ENCODE peak calls at places on chromosomes 6 and 20, in seven cellular contexts. L, I, E, P, N, A and O are unnamed samples.

GRCh38 chr6:21325201-21325856 is 268.2 kb upstream of the SOX4 start:
- DNase-seq in L (no peak), I (no peak), E (no peak), P (no peak), N (no peak), A (no peak), O (peak; percentile 57)

GRCh38 chr20:38863024-38863851 is 57.7 kb downstream of the PPP1R16B start:
- DNase-seq in L (no peak), I (no peak), E (peak; percentile 34), P (no peak), N (no peak), A (no peak), O (no peak)

GRCh38 chr20:38601216-38602184 is at the start of gene ARHGAP40:
- DNase-seq in L (no peak), I (no peak), E (no peak), P (no peak), N (peak; percentile 14), A (peak; percentile 63), O (peak; percentile 66)

GRCh38 chr6:105326838-105327745 is 75.8 kb downstream of the PREP start:
- DNase-seq in L (peak; percentile 64), I (no peak), E (no peak), P (peak; percentile 55), N (peak; percentile 76), A (no peak), O (peak; percentile 79)

GRCh38 chr20:46699651-46700359 is 9.6 kb upstream of the SLC2A10 start:
- DNase-seq in L (peak; percentile 41), I (no peak), E (no peak), P (no peak), N (peak; percentile 58), A (no peak), O (peak; percentile 58)

GRCh38 chr20:14178952-14179351 is 158.5 kb downstream of the FLRT3 start:
- DNase-seq in L (no peak), I (no peak), E (no peak), P (no peak), N (peak; percentile 16), A (no peak), O (peak; percentile 15)

GRCh38 chr6:148617522-148617921 is 129.3 kb upstream of the UST start:
- DNase-seq in L (peak; percentile 25), I (no peak), E (no peak), P (no peak), N (peak; percentile 58), A (no peak), O (no peak)

GRCh38 chr6:104604643-104605042 is 255.1 kb downstream of the HACE1 start:
- DNase-seq in L (no peak), I (no peak), E (no peak), P (no peak), N (peak; percentile 5), A (no peak), O (no peak)

GRCh38 chr6:99979953-99980352 is 14.1 kb downstream of the MCHR2 start:
- DNase-seq in L (no peak), I (no peak), E (no peak), P (no peak), N (no peak), A (no peak), O (no peak)

GRCh38 chr6:127117979-127118504 is 429 bp upstream of the RSPO3 start:
- DNase-seq in L (no peak), I (no peak), E (no peak), P (peak; percentile 14), N (no peak), A (peak; percentile 30), O (no peak)

GRCh38 chr20:57037689-57038088 is 228.8 kb downstream of the BMP7 start:
- DNase-seq in L (no peak), I (no peak), E (no peak), P (no peak), N (no peak), A (no peak), O (no peak)

GRCh38 chr6:38612386-38612965 is 27.3 kb downstream of the BTBD9 start:
- DNase-seq in L (no peak), I (peak; percentile 40), E (no peak), P (peak; percentile 33), N (peak; percentile 78), A (no peak), O (peak; percentile 38)

GRCh38 chr20:10984294-10984693 is 310.5 kb upstream of the JAG1 start:
- DNase-seq in L (no peak), I (no peak), E (no peak), P (no peak), N (no peak), A (no peak), O (no peak)

GRCh38 chr6:147077251-147077650 is 127.0 kb upstream of the STXBP5 start:
- DNase-seq in L (no peak), I (no peak), E (no peak), P (no peak), N (no peak), A (peak; percentile 80), O (no peak)

GRCh38 chr6:161498359-161498758 is 224.5 kb upstream of the AGPAT4 start:
- DNase-seq in L (peak; percentile 13), I (peak; percentile 20), E (no peak), P (peak; percentile 38), N (peak; percentile 78), A (no peak), O (peak; percentile 75)

GRCh38 chr6:5050009-5050408 is 35.1 kb upstream of the PPP1R3G start:
- DNase-seq in L (no peak), I (no peak), E (no peak), P (no peak), N (no peak), A (no peak), O (no peak)

GRCh38 chr6:5045417-5045816 is 39.7 kb upstream of the PPP1R3G start:
- DNase-seq in L (no peak), I (no peak), E (no peak), P (no peak), N (no peak), A (no peak), O (no peak)

GRCh38 chr6:5041955-5042354 is 38.1 kb upstream of the RPP40 start:
- DNase-seq in L (no peak), I (no peak), E (no peak), P (no peak), N (no peak), A (no peak), O (no peak)

GRCh38 chr6:5042436-5042835 is 38.6 kb upstream of the RPP40 start:
- DNase-seq in L (no peak), I (no peak), E (no peak), P (no peak), N (no peak), A (no peak), O (no peak)

GRCh38 chr6:5044866-5045265 is 40.3 kb upstream of the PPP1R3G start:
- DNase-seq in L (no peak), I (no peak), E (no peak), P (no peak), N (no peak), A (no peak), O (no peak)
- TF ChIP-seq CTCF in L (no peak), I (no peak), E (no peak), P (no peak), N (no peak), A (no peak), O (no peak)

DNA sequence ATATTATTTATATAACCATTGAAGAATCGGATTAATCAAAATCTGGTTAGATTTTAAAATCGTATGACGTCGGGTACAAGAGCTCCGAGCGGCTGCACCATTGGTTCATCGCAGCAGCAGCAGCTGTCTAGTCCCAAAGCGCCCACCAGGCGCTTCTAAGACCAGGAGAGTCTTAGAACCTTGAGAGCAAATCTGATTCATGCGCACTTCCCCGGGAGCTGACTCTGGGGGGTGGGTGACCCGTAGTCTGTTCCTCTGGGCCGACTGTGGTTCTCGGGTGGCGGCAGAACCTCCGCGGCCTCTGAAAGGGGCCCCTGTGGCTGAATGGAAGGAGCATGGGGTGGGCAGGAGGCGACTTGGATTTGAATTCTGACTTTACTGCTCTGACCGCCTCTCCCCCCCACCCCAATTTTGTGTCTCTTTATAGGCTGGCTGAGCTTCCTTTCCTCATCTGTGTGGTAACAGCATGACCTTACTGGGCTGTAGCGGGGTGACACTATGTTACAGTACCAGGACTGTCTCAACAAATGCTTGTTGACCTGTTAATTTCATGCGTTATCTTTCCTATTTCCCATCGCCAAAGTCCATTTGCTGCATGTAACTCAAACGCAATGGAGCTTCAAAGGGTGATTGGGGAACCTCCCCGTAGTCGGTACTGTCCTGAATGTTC is 119.7 kb downstream of the RTN4IP1 start:
- DNase-seq in L (peak; percentile 29), I (no peak), E (no peak), P (peak; percentile 55), N (peak; percentile 60), A (no peak), O (no peak)
- TF ChIP-seq CTCF in L (peak; percentile 71), I (no peak), E (no peak), P (peak; percentile 39), N (peak; percentile 9), A (no peak), O (no peak)

DNA sequence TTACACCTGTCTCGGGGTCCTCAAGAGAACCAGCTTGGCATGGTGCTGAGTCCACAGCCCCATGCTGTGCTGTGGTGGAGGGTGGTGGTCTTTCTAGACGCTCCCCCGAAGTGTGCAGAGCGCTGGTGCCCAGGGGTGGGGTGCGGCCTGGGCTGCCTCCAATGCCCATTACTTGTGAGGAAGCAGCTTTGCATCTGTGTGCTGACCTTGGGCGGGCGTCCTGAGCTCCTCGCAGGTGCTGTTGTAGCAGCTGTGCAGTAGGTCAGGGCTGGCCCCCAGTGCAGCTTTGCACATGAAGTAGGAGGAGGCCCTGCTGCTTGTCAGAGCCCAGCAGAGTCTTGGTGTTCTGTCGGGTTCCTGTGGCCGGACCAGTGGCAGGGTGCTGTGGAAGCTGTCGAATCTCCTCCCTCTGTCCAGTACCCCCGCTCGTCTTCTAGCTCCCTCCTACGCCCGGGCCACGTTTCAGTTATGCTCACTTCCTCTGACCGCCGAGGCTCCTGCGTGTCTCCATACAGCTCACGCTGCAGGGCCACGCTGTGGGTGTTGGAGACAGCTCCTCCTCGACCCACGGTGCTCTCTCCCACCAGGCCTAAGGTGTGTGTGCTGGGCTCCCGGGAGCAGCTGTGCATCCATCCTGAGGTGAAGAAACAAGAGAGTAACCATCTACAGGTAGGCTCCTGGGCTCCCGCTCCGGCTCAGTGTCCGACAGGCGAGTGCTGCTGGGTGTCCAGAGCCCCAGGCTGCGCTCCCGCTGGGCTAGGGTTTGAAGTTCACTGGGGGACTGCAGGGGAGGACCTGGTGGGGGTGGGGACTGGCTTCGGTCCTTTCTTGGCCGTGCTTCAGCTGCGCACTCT is 4.1 kb downstream of the RTEL1 start:
- DNase-seq in L (no peak), I (no peak), E (no peak), P (no peak), N (no peak), A (no peak), O (no peak)
- TF ChIP-seq CTCF in L (no peak), I (no peak), E (no peak), P (no peak), N (no peak), A (no peak), O (no peak)

GRCh38 chr20:25571240-25571639 is 14.1 kb downstream of the NINL start:
- DNase-seq in L (no peak), I (no peak), E (no peak), P (no peak), N (no peak), A (no peak), O (no peak)

GRCh38 chr20:25573288-25574251 is 11.8 kb downstream of the NINL start:
- DNase-seq in L (peak; percentile 37), I (no peak), E (no peak), P (peak; percentile 88), N (peak; percentile 67), A (no peak), O (no peak)

GRCh38 chr20:25571817-25572216 is 13.5 kb downstream of the NINL start:
- DNase-seq in L (no peak), I (no peak), E (no peak), P (no peak), N (no peak), A (no peak), O (no peak)

GRCh38 chr20:25576783-25577530 is 8.4 kb downstream of the NINL start:
- DNase-seq in L (no peak), I (no peak), E (no peak), P (no peak), N (no peak), A (no peak), O (no peak)

GRCh38 chr20:25574411-25574810 is 10.9 kb downstream of the NINL start:
- DNase-seq in L (no peak), I (no peak), E (no peak), P (peak; percentile 41), N (peak; percentile 59), A (no peak), O (peak; percentile 10)
- TF ChIP-seq CTCF in L (peak; percentile 69), I (peak; percentile 38), E (no peak), P (peak; percentile 57), N (peak; percentile 43), A (no peak), O (peak; percentile 15)